ENCODE peak calls at places on chromosomes 1 and 21, in five cellular contexts. P, J, Y, W and N are unnamed samples.

GRCh38 chr1:16441312-16441641 is 753 bp downstream of the NECAP2 start:
- DNase-seq in W (peak), Y (peak), P (no peak), J (no peak), N (no peak)

GRCh38 chr1:203592728-203593127 is 33.9 kb upstream of the ATP2B4 start:
- DNase-seq in J (no peak), Y (peak), W (peak), P (no peak), N (no peak)

GRCh38 chr1:197463142-197463541 is 195.1 kb downstream of the CRB1 start:
- DNase-seq in J (no peak), P (no peak), Y (peak), W (no peak), N (no peak)

GRCh38 chr1:227763246-227764018 is 28.2 kb downstream of the SNAP47 start:
- DNase-seq in J (no peak), W (no peak), Y (no peak), P (no peak), N (no peak)

GRCh38 chr1:30081379-30082102 is 641.8 kb downstream of the MATN1 start:
- DNase-seq in W (no peak), P (no peak), J (no peak), Y (no peak), N (no peak)

GRCh38 chr1:16151200-16151708 is 4.6 kb downstream of the EPHA2 start:
- DNase-seq in J (no peak), W (no peak), P (no peak), Y (no peak), N (no peak)

GRCh38 chr1:118266436-118266835 is 81.4 kb upstream of the SPAG17 start:
- DNase-seq in W (no peak), P (no peak), J (no peak), Y (no peak), N (no peak)

GRCh38 chr1:114154963-114155322 is 1.3 kb upstream of the SYT6 start:
- DNase-seq in Y (peak), J (peak), P (no peak), W (no peak), N (no peak)

GRCh38 chr1:17109897-17110554 is 9.2 kb downstream of the PADI2 start:
- DNase-seq in Y (no peak), J (no peak), P (no peak), W (no peak), N (no peak)

GRCh38 chr1:202462342-202463076 is 114.0 kb downstream of the PPP1R12B start:
- DNase-seq in P (no peak), Y (no peak), W (no peak), J (no peak), N (no peak)

GRCh38 chr1:235831148-235831547 is 35.6 kb downstream of the LYST start:
- DNase-seq in Y (peak), W (peak), J (peak), P (peak), N (no peak)

GRCh38 chr1:90817399-90817798 is 100.3 kb upstream of the BARHL2 start:
- DNase-seq in Y (no peak), W (no peak), J (no peak), P (no peak), N (no peak)

GRCh38 chr1:36776256-36776655 is 258.1 kb downstream of the GRIK3 start:
- DNase-seq in Y (no peak), P (no peak), J (no peak), W (no peak), N (no peak)

GRCh38 chr21:45981641-45982255 is at the start of gene COL6A1:
- DNase-seq in W (peak), Y (peak), P (no peak), J (peak), N (no peak)

GRCh38 chr1:67675800-67676199 is 9.2 kb upstream of the GADD45A start:
- DNase-seq in P (no peak), Y (no peak), J (peak), W (no peak), N (no peak)

GRCh38 chr21:31252611-31253010 is 91.5 kb downstream of the TIAM1 start:
- DNase-seq in W (no peak), Y (no peak), P (no peak), J (no peak), N (no peak)

GRCh38 chr1:235901461-235901860 is 34.8 kb upstream of the LYST start:
- DNase-seq in W (peak), P (no peak), J (peak), Y (peak), N (no peak)

GRCh38 chr1:14301704-14302024 is 296.8 kb upstream of the KAZN start:
- DNase-seq in Y (no peak), P (no peak), W (no peak), J (no peak), N (no peak)
- TF ChIP-seq CTCF in Y (no peak), P (no peak), W (no peak), J (no peak), N (no peak)

DNA sequence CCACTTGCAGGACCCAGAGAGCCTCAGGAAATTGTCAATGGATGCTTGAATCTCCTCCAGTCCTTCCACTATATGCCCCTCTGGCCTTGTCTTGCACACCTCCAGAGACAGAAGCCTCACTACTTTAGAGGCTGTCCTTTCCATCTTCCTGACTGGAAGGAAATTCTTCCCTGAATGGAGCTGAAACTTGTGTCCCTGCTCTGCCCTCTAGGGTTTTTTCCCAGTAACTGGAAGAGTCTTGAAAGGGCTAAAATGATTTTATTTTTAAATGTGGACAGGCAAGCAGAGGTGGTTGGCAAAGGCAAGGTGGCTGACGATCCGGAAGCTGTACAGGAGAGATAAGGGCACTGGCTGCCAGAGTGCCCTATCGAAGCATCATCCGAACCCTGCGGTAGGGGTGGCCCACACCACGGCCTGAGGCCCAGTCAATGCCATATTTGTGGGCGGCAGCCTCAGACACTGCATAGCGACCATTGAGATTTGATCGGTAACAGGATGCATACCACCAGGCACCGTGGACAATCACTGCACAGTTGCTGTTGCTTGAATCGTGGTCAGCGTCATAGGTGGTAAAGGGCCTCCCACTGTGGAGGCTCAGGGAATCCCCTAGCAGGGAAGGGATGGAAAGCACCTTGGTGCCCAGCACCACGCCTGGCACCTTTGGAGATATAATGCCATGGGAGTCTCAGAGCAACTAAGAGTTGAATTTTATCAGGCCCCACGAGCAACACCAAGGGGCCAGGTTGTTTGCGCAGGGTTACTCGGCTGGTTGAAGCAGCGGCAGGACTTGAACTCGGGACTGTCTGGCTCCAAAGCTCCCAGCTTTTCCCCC is 2.3 kb upstream of the MAP3K6 start:
- DNase-seq in P (no peak), J (no peak), W (peak), Y (peak), N (no peak)
- TF ChIP-seq CTCF in P (no peak), J (peak), W (peak), Y (peak), N (no peak)

GRCh38 chr1:217881131-217881543 is 250.0 kb downstream of the SPATA17 start:
- DNase-seq in W (no peak), Y (peak), P (no peak), J (no peak), N (no peak)

DNA sequence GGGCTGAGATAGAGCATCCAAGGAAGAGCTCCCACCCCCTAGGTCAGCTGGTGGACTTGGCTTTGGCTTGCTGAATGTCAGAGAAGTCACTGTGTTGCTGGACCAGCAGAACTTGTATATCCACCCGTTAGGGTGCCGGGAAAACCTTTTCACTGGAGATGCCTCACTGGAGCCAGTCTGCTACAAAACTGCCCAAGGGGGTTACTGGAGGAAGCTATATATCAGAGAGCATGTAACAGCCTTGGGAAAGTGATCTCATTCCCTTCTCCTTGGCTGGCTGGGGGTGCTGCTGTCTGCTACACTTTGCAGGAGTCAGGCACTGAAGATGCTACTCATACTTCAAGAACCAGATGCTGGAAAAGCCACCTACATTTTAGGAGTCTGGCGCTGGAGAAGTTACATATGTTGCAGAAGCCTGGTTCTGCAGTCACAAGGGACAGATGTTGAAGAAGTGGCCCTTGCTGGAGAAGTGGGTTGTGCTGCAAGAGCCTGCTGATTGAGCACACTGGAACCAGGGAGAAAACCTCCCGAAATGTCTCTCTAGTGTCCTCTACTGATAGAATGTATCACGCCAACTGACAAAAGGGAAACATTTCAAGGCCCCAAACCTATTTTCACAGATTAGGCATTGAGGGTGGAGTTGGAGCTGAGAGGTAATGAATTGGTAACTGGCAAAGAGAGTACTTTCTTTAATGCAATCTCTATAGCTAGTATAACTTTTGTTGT is 250.6 kb downstream of the SPATA17 start:
- DNase-seq in W (no peak), P (no peak), J (no peak), Y (peak), N (no peak)
- TF ChIP-seq CTCF in W (no peak), P (no peak), J (no peak), Y (no peak), N (no peak)

GRCh38 chr1:53682369-53682685 is 56.6 kb downstream of the GLIS1 start:
- DNase-seq in J (no peak), P (no peak), W (no peak), Y (no peak), N (no peak)
- TF ChIP-seq CTCF in J (no peak), P (no peak), W (no peak), Y (no peak), N (no peak)

DNA sequence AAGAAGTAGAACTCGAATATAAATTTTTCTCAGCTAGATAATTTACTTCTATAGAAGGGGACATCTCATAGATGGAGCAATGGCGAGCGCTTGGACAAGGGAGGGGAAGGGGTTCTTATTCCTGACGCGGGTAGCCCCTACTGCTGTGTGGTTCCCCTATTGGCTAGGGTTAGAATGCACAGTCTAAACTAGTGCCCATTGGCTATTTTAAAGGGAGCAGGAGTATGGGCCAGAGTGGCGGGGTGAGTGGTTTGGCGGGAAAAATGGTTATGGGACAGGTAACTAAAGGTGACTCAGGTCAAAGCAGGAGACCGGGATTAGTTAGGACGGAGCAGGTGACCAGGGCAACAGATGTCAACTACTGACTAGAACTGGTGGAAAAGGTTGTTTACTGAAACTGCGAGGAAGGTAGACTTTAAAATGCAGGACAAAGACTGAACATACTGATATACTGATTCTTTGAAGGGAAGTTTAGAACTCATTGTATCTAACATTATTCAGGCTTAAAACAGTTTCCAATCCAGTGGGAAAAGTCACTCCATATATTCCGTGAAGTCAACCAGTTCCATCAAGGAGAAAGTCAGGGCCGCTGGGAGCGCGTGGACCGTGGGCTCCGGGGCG is 940 bp upstream of the ATAD3A start:
- DNase-seq in P (no peak), Y (peak), W (peak), J (no peak), N (no peak)
- TF ChIP-seq CTCF in P (no peak), Y (peak), W (no peak), J (no peak), N (no peak)

GRCh38 chr1:225911207-225912130 is 12.6 kb downstream of the PYCR2 start:
- DNase-seq in P (peak), J (no peak), Y (peak), W (peak), N (no peak)
- TF ChIP-seq CTCF in P (peak), J (peak), Y (peak), W (peak), N (no peak)